ENCODE peak calls at places on chromosomes 4 and X, in four cellular contexts. One of them, this sample, is unnamed.

GRCh38 chrX:33726281-33727160 is 405.6 kb downstream of the FAM47A start:
- DNase-seq in nucleus accumbens: no peak
- DNase-seq in choroid plexus epithelial cell: no peak
- DNase-seq in T-cell: no peak
- DNase-seq in this sample: no peak

GRCh38 chr4:166924456-166924855 is 309.8 kb downstream of the SPOCK3 start:
- DNase-seq in nucleus accumbens: no peak
- DNase-seq in choroid plexus epithelial cell: no peak
- DNase-seq in T-cell: no peak
- DNase-seq in this sample: no peak

GRCh38 chr4:3777033-3777390 is 10.8 kb downstream of the ADRA2C start:
- DNase-seq in nucleus accumbens: no peak
- DNase-seq in choroid plexus epithelial cell: no peak
- DNase-seq in T-cell: no peak
- DNase-seq in this sample: no peak

GRCh38 chr4:112374850-112375249 is 77.7 kb downstream of the ALPK1 start:
- DNase-seq in nucleus accumbens: no peak
- DNase-seq in choroid plexus epithelial cell: no peak
- DNase-seq in T-cell: no peak
- DNase-seq in this sample: no peak

GRCh38 chr4:180280076-180280475 is 1963.1 kb upstream of the TENM3 start:
- DNase-seq in nucleus accumbens: no peak
- DNase-seq in choroid plexus epithelial cell: no peak
- DNase-seq in T-cell: no peak
- DNase-seq in this sample: no peak

GRCh38 chr4:101689220-101689619 is 101.3 kb upstream of the BANK1 start:
- DNase-seq in nucleus accumbens: no peak
- DNase-seq in choroid plexus epithelial cell: no peak
- DNase-seq in T-cell: no peak
- DNase-seq in this sample: no peak

GRCh38 chrX:120790118-120790517 is 85.5 kb downstream of the CT47B1 start:
- DNase-seq in nucleus accumbens: no peak
- DNase-seq in choroid plexus epithelial cell: peak; percentile 86
- DNase-seq in T-cell: peak; percentile 2
- DNase-seq in this sample: peak; percentile 42

GRCh38 chrX:123835661-123836371 is 24.0 kb upstream of the XIAP start:
- DNase-seq in nucleus accumbens: no peak
- DNase-seq in choroid plexus epithelial cell: peak; percentile 55
- DNase-seq in T-cell: no peak
- DNase-seq in this sample: no peak

GRCh38 chr4:1058198-1058996 is 47.0 kb downstream of the FGFRL1 start:
- DNase-seq in nucleus accumbens: no peak
- DNase-seq in choroid plexus epithelial cell: no peak
- DNase-seq in T-cell: no peak
- DNase-seq in this sample: no peak

GRCh38 chr4:24774452-24774851 is 20.9 kb upstream of the SOD3 start:
- DNase-seq in nucleus accumbens: no peak
- DNase-seq in choroid plexus epithelial cell: peak; percentile 53
- DNase-seq in T-cell: no peak
- DNase-seq in this sample: no peak

GRCh38 chrX:118968031-118968430 is 6.4 kb upstream of the LONRF3 start:
- DNase-seq in nucleus accumbens: no peak
- DNase-seq in choroid plexus epithelial cell: no peak
- DNase-seq in T-cell: no peak
- DNase-seq in this sample: no peak

GRCh38 chr4:85406185-85406584 is 68.8 kb upstream of the ARHGAP24 start:
- DNase-seq in nucleus accumbens: no peak
- DNase-seq in choroid plexus epithelial cell: no peak
- DNase-seq in T-cell: no peak
- DNase-seq in this sample: no peak